ENCODE peak calls at places on chromosomes 16 and 17, in nine cellular contexts. L is adipocyte; U is HT-29; D is H4; J is AG09319; C is stimulated activated CD4-positive, alpha-beta T cell treated with anti-CD3 and anti-CD28 coated beads, Interleukin-2, amount 100 ng/mL, for 48 hours; Y is HS-5; I is activated effector memory CD4-positive, alpha-beta T cell treated with anti-CD3 and anti-CD28 coated beads, Interleukin-2, amount 50 U/mL, for 16 hours; N is pulmonary artery endothelial cell. E is an unnamed sample.

GRCh38 chr16:70777973-70778406 is 23.0 kb downstream of the VAC14 start:
- DNase-seq in L (peak; percentile 26), U (no peak), D (no peak), J (no peak), C (no peak), Y (no peak), I (no peak), N (no peak), E (no peak)

GRCh38 chr17:52120465-52120864 is 38.0 kb downstream of the CA10 start:
- DNase-seq in L (no peak), U (no peak), D (no peak), J (no peak), C (no peak), Y (no peak), I (no peak), N (no peak), E (no peak)

GRCh38 chr17:15655162-15655561 is 28.9 kb downstream of the TRIM16 start:
- DNase-seq in L (no peak), U (peak; percentile 85), D (no peak), J (no peak), C (no peak), Y (no peak), I (no peak), N (no peak), E (no peak)

GRCh38 chr17:67993998-67994361 is 2.3 kb downstream of the C17orf58 start:
- DNase-seq in L (no peak), U (no peak), D (peak; percentile 29), J (no peak), C (no peak), Y (no peak), I (no peak), N (no peak), E (no peak)

GRCh38 chr17:67107811-67108210 is 63.5 kb downstream of the CACNG1 start:
- DNase-seq in L (peak; percentile 23), U (no peak), D (no peak), J (no peak), C (no peak), Y (no peak), I (no peak), N (no peak), E (peak; percentile 27)

GRCh38 chr16:31487720-31488629 is 5.1 kb downstream of the SLC5A2 start:
- DNase-seq in L (peak; percentile 56), U (peak; percentile 54), D (no peak), J (no peak), C (peak; percentile 46), Y (no peak), I (peak; percentile 90), N (no peak), E (no peak)

GRCh38 chr17:18143044-18143936 is 34.7 kb downstream of the MYO15A start:
- DNase-seq in L (peak; percentile 24), U (no peak), D (no peak), J (no peak), C (no peak), Y (no peak), I (no peak), N (no peak), E (no peak)

GRCh38 chr17:44176671-44177501 is 6.4 kb downstream of the ASB16 start:
- DNase-seq in L (no peak), U (no peak), D (no peak), J (no peak), C (no peak), Y (no peak), I (no peak), N (no peak), E (no peak)

GRCh38 chr17:7931709-7932482 is at the start of the genes CNTROB and TRAPPC1:
- DNase-seq in L (peak; percentile 100), U (peak; percentile 96), D (peak; percentile 93), J (peak; percentile 98), C (peak; percentile 99), Y (peak; percentile 97), I (peak; percentile 100), N (peak; percentile 95), E (peak; percentile 97)

GRCh38 chr17:38725066-38725465 is 5.1 kb upstream of the CISD3 start:
- DNase-seq in L (no peak), U (no peak), D (no peak), J (no peak), C (no peak), Y (no peak), I (no peak), N (no peak), E (no peak)

GRCh38 chr17:7839890-7840260 is 5.9 kb downstream of the KDM6B start:
- DNase-seq in L (peak; percentile 44), U (peak; percentile 30), D (no peak), J (no peak), C (no peak), Y (no peak), I (no peak), N (no peak), E (no peak)

GRCh38 chr16:68902376-68903345 is 59.3 kb downstream of the TANGO6 start:
- DNase-seq in L (peak; percentile 82), U (peak; percentile 88), D (no peak), J (no peak), C (no peak), Y (peak; percentile 8), I (no peak), N (no peak), E (no peak)

GRCh38 chr16:83626204-83626603 is 181.6 kb upstream of the HSBP1 start:
- DNase-seq in L (no peak), U (no peak), D (no peak), J (no peak), C (no peak), Y (no peak), I (no peak), N (no peak), E (no peak)

GRCh38 chr17:77666881-77667395 is 291.6 kb upstream of the TNRC6C start:
- DNase-seq in L (no peak), U (no peak), D (no peak), J (no peak), C (peak; percentile 49), Y (no peak), I (peak; percentile 85), N (no peak), E (no peak)

GRCh38 chr16:85554114-85554790 is 58.9 kb upstream of the GSE1 start:
- DNase-seq in L (peak; percentile 86), U (peak; percentile 82), D (peak; percentile 92), J (no peak), C (peak; percentile 62), Y (peak; percentile 48), I (peak; percentile 88), N (no peak), E (peak; percentile 37)

GRCh38 chr17:15436399-15437369 is 30.7 kb downstream of the CDRT4 start:
- DNase-seq in L (peak; percentile 8), U (peak; percentile 47), D (peak; percentile 46), J (no peak), C (peak; percentile 7), Y (no peak), I (peak; percentile 65), N (no peak), E (no peak)

GRCh38 chr17:43927101-43927935 is 15.0 kb downstream of the PPY start:
- DNase-seq in L (no peak), U (no peak), D (no peak), J (no peak), C (peak; percentile 9), Y (no peak), I (peak; percentile 62), N (no peak), E (no peak)

GRCh38 chr17:57589151-57590034 is 155.7 kb downstream of the CCDC182 start:
- DNase-seq in L (peak; percentile 50), U (no peak), D (no peak), J (no peak), C (no peak), Y (no peak), I (no peak), N (no peak), E (no peak)

GRCh38 chr17:76232342-76232741 is 8.0 kb downstream of the RNF157 start:
- DNase-seq in L (peak; percentile 81), U (no peak), D (peak; percentile 60), J (peak; percentile 81), C (no peak), Y (peak; percentile 94), I (no peak), N (no peak), E (peak; percentile 76)

GRCh38 chr17:63700528-63701441 is 860 bp upstream of the LIMD2 start:
- DNase-seq in L (peak; percentile 51), U (no peak), D (no peak), J (no peak), C (peak; percentile 49), Y (no peak), I (peak; percentile 81), N (no peak), E (no peak)

GRCh38 chr17:83192161-83192788 is 112.9 kb downstream of the METRNL start:
- DNase-seq in L (peak; percentile 55), U (no peak), D (no peak), J (no peak), C (no peak), Y (no peak), I (peak; percentile 54), N (no peak), E (peak; percentile 30)

GRCh38 chr16:4320571-4321137 is 4.8 kb downstream of the GLIS2 start:
- DNase-seq in L (no peak), U (no peak), D (no peak), J (no peak), C (no peak), Y (no peak), I (no peak), N (no peak), E (no peak)

GRCh38 chr16:74117798-74118197 is 178.8 kb upstream of the PSMD7 start:
- DNase-seq in L (no peak), U (no peak), D (no peak), J (no peak), C (no peak), Y (no peak), I (no peak), N (no peak), E (no peak)

GRCh38 chr17:9022553-9023388 is 1.5 kb downstream of the NTN1 start:
- DNase-seq in L (no peak), U (no peak), D (no peak), J (no peak), C (no peak), Y (no peak), I (peak; percentile 63), N (no peak), E (no peak)

GRCh38 chr17:35930211-35931065 is at the start of gene RDM1:
- DNase-seq in L (peak; percentile 35), U (peak; percentile 92), D (peak; percentile 77), J (peak; percentile 10), C (peak; percentile 90), Y (no peak), I (peak; percentile 91), N (no peak), E (no peak)

GRCh38 chr16:81314603-81315270 is at the start of gene GAN:
- DNase-seq in L (peak; percentile 98), U (peak; percentile 95), D (peak; percentile 94), J (peak; percentile 88), C (peak; percentile 90), Y (peak; percentile 49), I (peak; percentile 97), N (peak; percentile 89), E (peak; percentile 78)

GRCh38 chr16:78852236-78852635 is 748.3 kb downstream of the MAF start:
- DNase-seq in L (no peak), U (no peak), D (no peak), J (no peak), C (no peak), Y (no peak), I (no peak), N (no peak), E (no peak)

GRCh38 chr17:61770043-61770442 is 93.3 kb downstream of the BRIP1 start:
- DNase-seq in L (no peak), U (no peak), D (no peak), J (no peak), C (no peak), Y (no peak), I (no peak), N (no peak), E (no peak)

GRCh38 chr17:3740611-3741073 is 16.9 kb downstream of the HASPIN start:
- DNase-seq in L (no peak), U (no peak), D (no peak), J (no peak), C (no peak), Y (no peak), I (peak; percentile 70), N (no peak), E (no peak)

GRCh38 chr16:73057369-73058210 is 9.7 kb upstream of the ZFHX3 start:
- DNase-seq in L (peak; percentile 69), U (peak; percentile 23), D (no peak), J (no peak), C (no peak), Y (no peak), I (no peak), N (no peak), E (no peak)

GRCh38 chr17:62778990-62779681 is 29.0 kb downstream of the MARCHF10 start:
- DNase-seq in L (peak; percentile 94), U (peak; percentile 58), D (peak; percentile 95), J (peak; percentile 82), C (no peak), Y (peak; percentile 73), I (no peak), N (no peak), E (peak; percentile 91)

E was measured in BJ.